ENCODE peak calls at places on chromosome 4, in six cellular contexts. U is neuronal stem cell, Q is IMR-90, G is mesenchymal stem cell, M is H1, H is trophoblast cell. I is an unnamed sample.
A peak's percentile ranks its signal among the peaks of the same experiment; 100 is the strongest.

GRCh38 chr4:164768516-164768915 is 14.6 kb downstream of the SMIM31 start:
- DNase-seq in U (no peak), H (peak; percentile 34), Q (peak; percentile 3), M (no peak), G (peak; percentile 3), I (no peak)

GRCh38 chr4:125736057-125736456 is 421.3 kb downstream of the FAT4 start:
- DNase-seq in M (no peak), G (peak; percentile 48), U (no peak), Q (peak; percentile 52), H (peak; percentile 24), I (no peak)

GRCh38 chr4:53962516-53963225 is 101.7 kb downstream of the CHIC2 start:
- DNase-seq in U (peak; percentile 23), Q (peak; percentile 90), H (no peak), G (peak; percentile 50), M (no peak), I (no peak)

GRCh38 chr4:99723555-99724450 is 66.2 kb upstream of the C4orf54 start:
- DNase-seq in Q (peak; percentile 88), M (no peak), H (peak; percentile 94), G (peak; percentile 82), U (no peak), I (peak; percentile 31)

GRCh38 chr4:134906404-134907023 is 704.9 kb upstream of the PABPC4L start:
- DNase-seq in Q (no peak), G (peak; percentile 37), H (peak; percentile 31), M (no peak), U (peak; percentile 20), I (peak; percentile 34)

GRCh38 chr4:4328840-4329239 is 38.8 kb downstream of the ZBTB49 start:
- DNase-seq in U (no peak), H (no peak), M (no peak), Q (no peak), G (no peak), I (no peak)

GRCh38 chr4:101711590-101712255 is 78.8 kb upstream of the BANK1 start:
- DNase-seq in U (no peak), H (no peak), M (no peak), Q (no peak), G (no peak), I (no peak)

GRCh38 chr4:48141048-48141447 is 7.0 kb upstream of the TXK start:
- DNase-seq in U (no peak), M (no peak), H (peak; percentile 74), G (peak; percentile 50), Q (peak; percentile 56), I (no peak)

GRCh38 chr4:128590773-128591172 is 218.7 kb upstream of the JADE1 start:
- DNase-seq in M (peak; percentile 32), H (no peak), U (no peak), Q (peak; percentile 37), G (no peak), I (no peak)

GRCh38 chr4:138255917-138256597 is 13.9 kb upstream of the SLC7A11 start:
- DNase-seq in G (no peak), M (no peak), H (peak; percentile 36), Q (no peak), U (no peak), I (peak; percentile 32)

GRCh38 chr4:144820706-144821105 is 174.8 kb downstream of the HHIP start:
- DNase-seq in Q (peak; percentile 2), M (no peak), U (peak; percentile 18), G (no peak), H (no peak), I (no peak)

GRCh38 chr4:182554736-182555135 is 311.5 kb downstream of the TENM3 start:
- DNase-seq in Q (no peak), U (no peak), G (no peak), H (no peak), M (no peak), I (no peak)

GRCh38 chr4:95705323-95705722 is 134.6 kb upstream of the PDHA2 start:
- DNase-seq in G (no peak), M (no peak), H (no peak), Q (no peak), U (no peak), I (no peak)

GRCh38 chr4:95701500-95701899 is 138.4 kb upstream of the PDHA2 start:
- DNase-seq in Q (no peak), U (no peak), M (no peak), H (no peak), G (peak; percentile 72), I (no peak)
- H3K14ac ChIP-seq in Q (no peak overlapping the region), U (no peak overlapping the region), M (no peak overlapping the region), H (no peak overlapping the region), G (no peak overlapping the region), I (no peak overlapping the region)

GRCh38 chr4:186132577-186133277 is 28.2 kb downstream of the FAM149A start:
- DNase-seq in G (peak; percentile 38), M (no peak), Q (peak; percentile 22), U (peak; percentile 47), H (peak; percentile 49), I (peak; percentile 66)
- H3K4ac ChIP-seq in G (no peak overlapping the region), M (no peak overlapping the region), Q (no peak overlapping the region), U (no peak overlapping the region), H (no peak overlapping the region), I (no peak overlapping the region)

GRCh38 chr4:39078829-39079228 is 16.8 kb downstream of the KLHL5 start:
- DNase-seq in U (no peak), M (no peak), G (no peak), H (no peak), Q (no peak), I (no peak)

GRCh38 chr4:39085891-39086290 is 23.9 kb downstream of the KLHL5 start:
- DNase-seq in U (no peak), G (no peak), Q (no peak), H (no peak), M (no peak), I (no peak)

GRCh38 chr4:39083164-39083563 is 21.1 kb downstream of the KLHL5 start:
- DNase-seq in H (no peak), Q (peak; percentile 34), G (no peak), U (no peak), M (no peak), I (no peak)
- H2AK5ac ChIP-seq in H (no peak overlapping the region), Q (no peak overlapping the region), G (no peak overlapping the region), U (no peak overlapping the region), M (no peak overlapping the region), I (no peak overlapping the region)

GRCh38 chr4:143693856-143694255 is 6.6 kb downstream of the FREM3 start:
- DNase-seq in U (no peak), Q (no peak), H (no peak), G (no peak), M (no peak), I (no peak)

GRCh38 chr4:143692241-143692640 is 8.2 kb downstream of the FREM3 start:
- DNase-seq in H (no peak), M (no peak), U (no peak), G (no peak), Q (no peak), I (no peak)
- H3K14ac ChIP-seq in H (no peak overlapping the region), M (no peak overlapping the region), U (no peak overlapping the region), G (no peak overlapping the region), Q (no peak overlapping the region), I (no peak overlapping the region)

GRCh38 chr4:110614173-110614948 is 8.5 kb downstream of the PITX2 start:
- DNase-seq in U (peak; percentile 32), H (no peak), M (peak; percentile 68), G (peak; percentile 52), Q (no peak), I (peak; percentile 90)
- H3K4ac ChIP-seq in U (no peak overlapping the region), H (no peak overlapping the region), M (no peak overlapping the region), G (peak overlapping the region; percentile 81), Q (no peak overlapping the region), I (no peak overlapping the region)

GRCh38 chr4:112752510-112752909 is 115.6 kb downstream of the LARP7 start:
- DNase-seq in G (no peak), H (no peak), Q (no peak), U (no peak), M (no peak), I (no peak)

GRCh38 chr4:112751447-112751846 is 114.5 kb downstream of the LARP7 start:
- DNase-seq in H (peak; percentile 12), Q (no peak), G (no peak), U (no peak), M (no peak), I (peak; percentile 56)

GRCh38 chr4:112748352-112748900 is 111.5 kb downstream of the LARP7 start:
- DNase-seq in Q (no peak), U (no peak), H (no peak), G (no peak), M (no peak), I (no peak)

GRCh38 chr4:112753333-112753732 is 116.4 kb downstream of the LARP7 start:
- DNase-seq in H (peak; percentile 91), M (no peak), Q (no peak), G (no peak), U (no peak), I (no peak)

DNA sequence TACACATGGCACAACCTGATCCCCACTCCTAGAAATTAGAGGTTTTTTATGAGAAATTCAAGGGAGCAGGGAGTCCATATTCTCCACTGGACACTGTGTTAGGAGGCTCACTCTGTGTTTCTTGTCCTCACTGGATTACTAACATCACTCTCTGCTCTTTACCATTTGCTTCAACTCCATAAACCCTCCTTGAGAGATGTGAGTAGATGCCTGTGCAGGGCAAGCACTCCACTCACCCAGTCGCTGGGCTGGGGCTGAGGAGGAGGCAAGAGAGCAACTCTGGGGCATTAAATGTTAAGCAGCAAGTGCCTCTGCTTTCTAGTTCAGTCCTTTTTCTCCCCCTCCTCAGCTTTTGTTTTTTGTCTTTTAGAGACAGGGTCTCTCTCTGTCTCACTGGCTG is 115.1 kb downstream of the LARP7 start:
- DNase-seq in U (no peak), M (no peak), H (no peak), Q (no peak), G (no peak), I (no peak)
- H2AK5ac ChIP-seq in U (no peak overlapping the region), M (peak overlapping the region; percentile 86), H (no peak overlapping the region), Q (no peak overlapping the region), G (no peak overlapping the region), I (no peak overlapping the region)

DNA sequence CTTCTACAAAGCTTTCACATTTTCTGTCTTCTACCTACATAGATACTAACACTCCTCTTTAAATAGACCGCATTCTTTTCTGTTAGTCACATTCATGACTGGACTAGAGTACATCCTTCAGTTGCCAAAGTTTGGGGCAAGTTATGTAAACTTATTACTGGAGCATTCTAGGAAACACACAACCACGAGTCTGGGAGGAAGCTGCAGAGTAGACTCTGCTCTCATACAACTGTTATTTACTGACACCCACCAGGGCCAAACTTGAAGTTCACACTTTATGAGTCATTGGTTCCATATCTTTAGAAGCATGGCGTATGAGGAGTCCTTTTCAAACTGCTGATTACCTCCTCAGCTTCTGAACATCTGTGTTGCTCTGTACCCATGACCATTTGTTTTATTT is 87.0 kb downstream of the RNF150 start:
- DNase-seq in G (peak; percentile 97), U (no peak), H (peak; percentile 34), M (no peak), Q (peak; percentile 100), I (no peak)
- H3K14ac ChIP-seq in G (no peak overlapping the region), U (no peak overlapping the region), H (no peak overlapping the region), M (no peak overlapping the region), Q (no peak overlapping the region), I (no peak overlapping the region)

DNA sequence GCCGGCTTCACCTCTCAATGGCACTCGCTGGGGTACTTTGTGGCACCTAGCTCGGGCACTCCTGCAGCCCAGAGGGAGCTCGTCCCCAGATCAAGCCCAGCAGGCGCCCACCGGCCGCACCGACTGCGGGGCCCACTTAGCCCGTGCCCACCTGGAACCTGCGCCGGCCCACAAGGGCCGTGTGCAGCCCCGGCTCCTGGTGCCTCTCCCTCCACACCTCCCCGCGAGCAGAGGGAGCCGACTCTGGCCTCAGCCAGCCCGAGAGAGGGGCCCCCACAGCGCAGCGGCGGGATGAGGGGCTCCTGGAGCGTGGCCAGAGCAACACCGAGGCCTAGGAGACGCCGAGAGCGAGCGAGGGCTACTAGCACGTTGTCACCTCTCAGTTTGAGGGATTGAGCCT is 82.1 kb upstream of the SHISA3 start:
- DNase-seq in U (no peak), G (no peak), H (no peak), M (no peak), Q (no peak), I (no peak)
- H3K4ac ChIP-seq in U (no peak overlapping the region), G (no peak overlapping the region), H (no peak overlapping the region), M (no peak overlapping the region), Q (no peak overlapping the region), I (no peak overlapping the region)

I was measured in H9.